ENCODE peak calls at places on chromosomes 12 and 14, in five cellular contexts. S is Peyer's patch, Y is A673, H is ovary, O is stomach. Q is an unnamed sample.
A peak's percentile ranks its signal among the peaks of the same experiment; 100 is the strongest.

GRCh38 chr12:120343692-120344091 is 16.1 kb upstream of the PLA2G1B start:
- DNase-seq in S (no peak), O (no peak), H (no peak), Y (no peak), Q (no peak)

GRCh38 chr14:105023791-105024480 is 3.1 kb upstream of the CDCA4 start:
- DNase-seq in O (no peak), Y (no peak), S (no peak), H (no peak), Q (no peak)

GRCh38 chr12:83807906-83808305 is 1104.7 kb downstream of the SLC6A15 start:
- DNase-seq in O (no peak), H (no peak), S (no peak), Y (no peak), Q (no peak)

GRCh38 chr12:102029148-102029547 is 32.6 kb downstream of the WASHC3 start:
- DNase-seq in H (no peak), O (no peak), S (no peak), Y (no peak), Q (no peak)

GRCh38 chr14:37202265-37202664 is 4.5 kb downstream of the MIPOL1 start:
- DNase-seq in H (no peak), S (no peak), O (no peak), Y (no peak), Q (no peak)

GRCh38 chr14:32738206-32738871 is 200.3 kb upstream of the NPAS3 start:
- DNase-seq in O (no peak), S (no peak), H (no peak), Y (no peak), Q (no peak)

GRCh38 chr14:65945333-65945732 is 532.8 kb downstream of the FUT8 start:
- DNase-seq in Y (no peak), O (no peak), S (no peak), H (no peak), Q (no peak)

GRCh38 chr12:110501378-110501721 is 561 bp downstream of the VPS29 start:
- DNase-seq in O (peak; percentile 34), H (no peak), Y (peak; percentile 51), S (no peak), Q (peak; percentile 52)

GRCh38 chr14:69693823-69694729 is 72.9 kb upstream of the SRSF5 start:
- DNase-seq in Y (no peak), O (peak; percentile 75), H (peak; percentile 57), S (peak; percentile 89), Q (peak; percentile 84)

GRCh38 chr12:105967038-105967776 is 171.5 kb downstream of the NUAK1 start:
- DNase-seq in H (no peak), S (no peak), O (no peak), Y (no peak), Q (no peak)
- H3K27ac ChIP-seq in H (no peak overlapping the region), S (no peak overlapping the region), O (peak overlapping the region; percentile 41), Y (no peak overlapping the region), Q (no peak overlapping the region)

GRCh38 chr12:51488281-51488680 is 63.6 kb downstream of the SLC4A8 start:
- DNase-seq in O (no peak), Y (no peak), H (no peak), S (no peak), Q (no peak)

GRCh38 chr12:51480978-51481377 is 56.3 kb downstream of the SLC4A8 start:
- DNase-seq in O (no peak), S (no peak), H (no peak), Y (no peak), Q (no peak)

GRCh38 chr12:51484119-51484518 is 59.5 kb downstream of the SLC4A8 start:
- DNase-seq in O (no peak), S (no peak), H (no peak), Y (no peak), Q (no peak)

GRCh38 chr12:51482808-51483532 is 58.3 kb downstream of the SLC4A8 start:
- DNase-seq in H (no peak), Y (peak; percentile 25), O (no peak), S (no peak), Q (no peak)
- TF ChIP-seq CTCF in H (no peak), Y (no peak), O (no peak), S (no peak), Q (no peak)

GRCh38 chr14:101444116-101444515 is 117.2 kb upstream of the DIO3 start:
- DNase-seq in S (no peak), Y (no peak), O (no peak), H (no peak), Q (no peak)

GRCh38 chr14:101442451-101442850 is 118.8 kb upstream of the DIO3 start:
- DNase-seq in S (no peak), O (no peak), H (peak; percentile 47), Y (no peak), Q (no peak)

GRCh38 chr14:101445278-101445677 is 116.0 kb upstream of the DIO3 start:
- DNase-seq in Y (no peak), S (no peak), O (no peak), H (no peak), Q (no peak)

GRCh38 chr14:101441710-101442109 is 119.6 kb upstream of the DIO3 start:
- DNase-seq in Y (no peak), S (no peak), H (no peak), O (no peak), Q (no peak)

DNA sequence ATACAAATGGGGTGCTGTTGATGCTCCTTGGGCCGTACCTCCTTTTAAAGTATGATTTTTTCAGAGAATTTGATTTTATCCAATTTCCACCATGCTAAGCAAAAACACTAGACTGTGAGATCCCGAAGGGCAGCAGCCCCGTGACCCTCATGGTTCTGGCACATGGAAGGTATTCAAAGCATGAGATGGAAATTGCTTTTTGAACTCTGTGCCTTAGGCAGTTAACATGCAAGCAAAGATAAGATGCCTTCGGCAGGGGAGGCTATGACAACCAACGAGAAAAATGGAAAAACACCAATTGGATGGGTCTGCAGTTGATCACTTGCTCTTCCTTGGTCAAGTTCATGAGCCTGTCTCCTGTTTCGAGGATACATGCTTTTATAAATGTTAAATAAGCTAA is 120.8 kb upstream of the DIO3 start:
- DNase-seq in O (no peak), H (no peak), S (no peak), Y (no peak), Q (no peak)
- H3K27ac ChIP-seq in O (no peak overlapping the region), H (no peak overlapping the region), S (no peak overlapping the region), Y (no peak overlapping the region), Q (no peak overlapping the region)

DNA sequence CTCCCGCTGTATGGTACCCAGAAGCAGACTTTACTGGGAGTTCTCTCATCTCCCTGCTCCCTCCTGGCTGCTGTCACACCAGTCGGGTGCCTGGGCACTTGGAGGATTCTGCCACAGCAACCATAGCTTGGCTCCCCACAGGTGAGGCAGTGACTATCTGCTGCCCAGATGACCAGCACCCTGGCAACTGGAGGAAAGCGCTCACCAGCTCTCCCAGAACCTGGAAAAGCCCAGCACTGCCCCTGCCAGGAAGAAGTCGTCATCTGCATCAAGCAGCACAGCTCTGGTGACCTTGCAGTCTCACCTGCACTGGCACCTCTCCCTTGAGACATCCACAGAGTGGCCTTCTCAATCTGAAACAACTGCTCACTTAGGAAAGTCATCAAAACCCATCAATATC is 31.9 kb upstream of the TC2N start:
- DNase-seq in Y (no peak), O (peak; percentile 70), H (no peak), S (no peak), Q (no peak)
- TF ChIP-seq CTCF in Y (no peak), O (peak; percentile 9), H (no peak), S (no peak), Q (no peak)